ENCODE peak calls at places on chromosomes 7 and 10, in nine cellular contexts. L is fibroblast of pulmonary artery, W is stomach, K is heart right ventricle, X is LNCaP clone FGC, Q is IMR-90, V is Panc1, G is bronchial epithelial cell, U is fibroblast of mammary gland. B is an unnamed sample.

GRCh38 chr7:149605696-149606095 is 108.1 kb upstream of the ZNF746 start:
- DNase-seq in K (no peak), X (no peak), U (no peak), G (no peak), L (no peak), W (no peak), V (no peak), Q (no peak), B (no peak)

GRCh38 chr7:120996333-120996982 is 7.9 kb downstream of the CPED1 start:
- DNase-seq in X (peak; percentile 58), K (peak; percentile 92), L (peak; percentile 93), V (no peak), W (peak; percentile 75), Q (peak; percentile 91), G (peak; percentile 82), U (peak; percentile 92), B (peak; percentile 93)

GRCh38 chr10:58385784-58386112 is 538 bp downstream of the TFAM start:
- DNase-seq in V (no peak), K (no peak), U (peak; percentile 19), G (peak; percentile 38), L (peak; percentile 23), W (peak; percentile 35), Q (peak; percentile 17), X (no peak), B (peak; percentile 13)

GRCh38 chr7:39741942-39742623 is 118.7 kb downstream of the RALA start:
- DNase-seq in K (no peak), W (no peak), V (no peak), G (peak; percentile 83), U (peak; percentile 32), X (no peak), Q (peak; percentile 41), L (peak; percentile 31), B (peak; percentile 24)

GRCh38 chr10:124686707-124687376 is 57.3 kb downstream of the FAM53B start:
- DNase-seq in X (no peak), V (no peak), Q (no peak), G (no peak), L (no peak), W (peak; percentile 58), K (peak; percentile 88), U (no peak), B (no peak)

GRCh38 chr10:70773461-70773860 is 11.7 kb downstream of the TBATA start:
- DNase-seq in W (peak; percentile 8), Q (no peak), V (no peak), G (no peak), U (no peak), X (no peak), K (no peak), L (no peak), B (no peak)

GRCh38 chr10:33334170-33334838 is at the start of gene NRP1:
- DNase-seq in X (no peak), L (no peak), Q (no peak), K (peak; percentile 66), W (no peak), G (no peak), U (no peak), V (no peak), B (no peak)

GRCh38 chr7:7103343-7104313 is 78.7 kb upstream of the C1GALT1 start:
- DNase-seq in K (peak; percentile 6), U (peak; percentile 83), X (peak; percentile 73), L (peak; percentile 85), G (peak; percentile 69), V (peak; percentile 50), Q (peak; percentile 74), W (no peak), B (peak; percentile 91)

GRCh38 chr10:3858051-3858845 is 73.2 kb upstream of the KLF6 start:
- DNase-seq in K (no peak), V (no peak), L (no peak), X (no peak), G (peak; percentile 87), Q (no peak), W (no peak), U (no peak), B (no peak)

GRCh38 chr7:156113733-156114132 is 301.5 kb upstream of the SHH start:
- DNase-seq in V (no peak), L (no peak), G (no peak), X (no peak), Q (no peak), W (no peak), U (no peak), K (no peak), B (no peak)

DNA sequence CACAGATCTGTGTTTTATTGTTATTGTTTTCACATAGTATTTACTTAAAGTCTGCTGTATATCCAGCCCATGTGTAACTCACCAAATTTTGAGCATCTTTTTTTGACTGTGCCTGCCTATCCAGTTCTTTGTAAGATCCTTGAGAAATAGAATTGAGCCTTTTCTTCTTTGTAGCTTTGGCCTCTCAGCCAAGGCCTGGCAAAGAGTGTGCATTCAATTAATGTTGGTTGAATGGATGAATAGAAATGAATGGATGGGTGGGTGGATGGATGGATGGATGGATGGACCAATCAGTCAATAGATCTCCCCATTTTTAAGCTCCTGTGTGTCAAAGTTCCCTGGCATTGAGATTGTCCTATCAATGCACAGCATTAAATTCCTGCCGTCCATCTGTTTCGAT is 20.9 kb upstream of the ADRB1 start:
- DNase-seq in U (no peak), L (no peak), G (no peak), Q (no peak), W (no peak), V (no peak), X (no peak), K (no peak), B (no peak)
- H3K4me3 ChIP-seq in U (no peak overlapping the region), L (no peak overlapping the region), G (no peak overlapping the region), Q (no peak overlapping the region), W (no peak overlapping the region), V (no peak overlapping the region), X (no peak overlapping the region), K (no peak overlapping the region), B (no peak overlapping the region)

GRCh38 chr10:14240253-14241189 is 90.2 kb downstream of the FRMD4A start:
- DNase-seq in U (no peak), G (no peak), Q (peak; percentile 26), K (no peak), L (peak; percentile 15), X (no peak), V (no peak), W (no peak), B (no peak)
- TF ChIP-seq CTCF in U (no peak), G (no peak), Q (no peak), K (peak; percentile 21), L (no peak), X (peak; percentile 11), V (no peak), W (no peak), B (no peak)

GRCh38 chr10:29647483-29647882 is 12.7 kb upstream of the SVIL start:
- DNase-seq in G (no peak), X (no peak), K (no peak), W (no peak), V (no peak), Q (no peak), L (no peak), U (no peak), B (no peak)
- H3K4me3 ChIP-seq in G (no peak overlapping the region), X (no peak overlapping the region), K (no peak overlapping the region), W (no peak overlapping the region), V (no peak overlapping the region), Q (no peak overlapping the region), L (no peak overlapping the region), U (peak overlapping the region; percentile 36), B (peak overlapping the region; percentile 48)

GRCh38 chr10:109778993-109779392 is 144.3 kb downstream of the XPNPEP1 start:
- DNase-seq in Q (no peak), K (no peak), W (no peak), U (no peak), L (no peak), G (no peak), X (no peak), V (no peak), B (no peak)

GRCh38 chr10:109770000-109770399 is 153.3 kb downstream of the XPNPEP1 start:
- DNase-seq in Q (no peak), K (no peak), X (no peak), G (no peak), U (no peak), L (no peak), V (no peak), W (no peak), B (no peak)

GRCh38 chr10:109773288-109773687 is 150.0 kb downstream of the XPNPEP1 start:
- DNase-seq in U (no peak), Q (no peak), W (no peak), X (no peak), K (no peak), L (no peak), G (no peak), V (no peak), B (no peak)

DNA sequence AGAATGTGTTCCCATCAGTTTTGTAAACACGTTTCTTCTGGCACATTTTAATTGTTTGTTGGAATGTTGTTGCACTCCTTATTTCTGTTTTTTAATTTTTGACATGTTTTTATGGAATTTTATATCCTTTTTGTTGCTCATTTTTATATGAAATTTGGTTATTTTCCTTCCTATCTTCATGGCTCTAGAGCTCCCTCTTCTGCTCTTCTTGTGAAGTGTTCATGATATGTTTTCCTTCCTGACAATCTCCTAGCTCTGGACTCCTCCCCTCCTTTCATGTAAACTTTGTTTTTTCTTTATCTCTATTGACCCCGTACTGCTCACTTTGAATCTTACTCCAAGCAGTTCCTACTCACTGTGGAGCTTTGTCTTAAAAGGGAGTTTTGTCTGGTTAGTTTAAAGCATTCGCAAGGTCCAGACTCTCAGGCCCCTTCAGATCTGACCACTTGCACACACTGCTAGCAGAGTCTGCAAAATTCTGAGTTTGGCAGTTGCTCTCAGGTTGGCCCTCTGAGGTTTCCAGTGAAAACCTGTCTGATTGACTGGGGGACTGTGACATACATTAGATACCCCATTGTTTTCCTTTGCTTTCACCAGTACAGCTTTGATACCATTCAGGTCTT is 149.4 kb downstream of the XPNPEP1 start:
- DNase-seq in G (peak; percentile 37), K (no peak), U (peak; percentile 46), X (peak; percentile 14), W (no peak), V (no peak), L (peak; percentile 55), Q (peak; percentile 43), B (peak; percentile 59)
- TF ChIP-seq CTCF in G (peak; percentile 45), K (peak; percentile 28), U (peak; percentile 70), X (peak; percentile 58), W (no peak), V (peak; percentile 75), L (peak; percentile 70), Q (peak; percentile 62), B (peak; percentile 75)